ENCODE peak calls at places on chromosomes 12 and 14, in six cellular contexts. E is NCI-H2081; X is GM13976; R is stimulated activated CD4-positive, alpha-beta T cell treated with anti-CD3 and anti-CD28 coated beads, Interleukin-15, amount 100 ng/mL, for 24 hours; I is GM10248; J is HTR-8/SVneo. B is an unnamed sample.

GRCh38 chr14:59228416-59228815 is 39.9 kb downstream of the DAAM1 start:
- DNase-seq in E (no peak), X (no peak), R (no peak), I (no peak), J (no peak), B (no peak)

GRCh38 chr14:40093800-40094199 is 661.6 kb upstream of the FBXO33 start:
- DNase-seq in E (no peak), X (no peak), R (no peak), I (no peak), J (no peak), B (no peak)

GRCh38 chr14:63941023-63941422 is 88.2 kb downstream of the SYNE2 start:
- DNase-seq in E (no peak), X (no peak), R (no peak), I (no peak), J (no peak), B (no peak)

GRCh38 chr14:96038920-96039632 is at the start of gene C14orf132:
- DNase-seq in E (peak), X (peak), R (peak), I (peak), J (peak), B (peak)

GRCh38 chr14:69945347-69945746 is 66.1 kb downstream of the SMOC1 start:
- DNase-seq in E (peak), X (no peak), R (no peak), I (no peak), J (no peak), B (no peak)

GRCh38 chr14:102901633-102902032 is 20.8 kb upstream of the AMN start:
- DNase-seq in E (no peak), X (peak), R (no peak), I (peak), J (no peak), B (peak)

GRCh38 chr14:104266643-104267575 is 128.5 kb downstream of the KIF26A start:
- DNase-seq in E (no peak), X (no peak), R (no peak), I (no peak), J (no peak), B (no peak)

GRCh38 chr12:38745601-38746000 is 159.8 kb downstream of the CPNE8 start:
- DNase-seq in E (no peak), X (no peak), R (no peak), I (no peak), J (no peak), B (no peak)

GRCh38 chr14:92584221-92584620 is 70.6 kb downstream of the RIN3 start:
- DNase-seq in E (no peak), X (no peak), R (no peak), I (no peak), J (no peak), B (no peak)

GRCh38 chr14:104405566-104406226 is 173.9 kb upstream of the C14orf180 start:
- DNase-seq in E (no peak), X (no peak), R (no peak), I (no peak), J (no peak), B (no peak)

GRCh38 chr14:59787045-59787674 is 83.4 kb downstream of the RTN1 start:
- DNase-seq in E (no peak), X (no peak), R (no peak), I (no peak), J (no peak), B (no peak)

GRCh38 chr12:104741497-104742367 is 216.4 kb downstream of the SLC41A2 start:
- DNase-seq in E (no peak), X (no peak), R (no peak), I (no peak), J (no peak), B (no peak)

GRCh38 chr12:62917066-62917465 is 17.9 kb downstream of the PPM1H start:
- DNase-seq in E (peak), X (no peak), R (no peak), I (no peak), J (no peak), B (no peak)

GRCh38 chr12:52581481-52581880 is 7.8 kb upstream of the KRT74 start:
- DNase-seq in E (peak), X (no peak), R (no peak), I (no peak), J (no peak), B (no peak)

GRCh38 chr14:63991833-63992232 is 139.0 kb downstream of the SYNE2 start:
- DNase-seq in E (no peak), X (no peak), R (no peak), I (no peak), J (no peak), B (peak)

GRCh38 chr14:68710776-68711175 is 82.1 kb downstream of the ZFP36L1 start:
- DNase-seq in E (no peak), X (no peak), R (no peak), I (no peak), J (no peak), B (no peak)

GRCh38 chr12:132354211-132354981 is 25.0 kb upstream of the GALNT9 start:
- DNase-seq in E (no peak), X (no peak), R (no peak), I (no peak), J (no peak), B (no peak)

GRCh38 chr12:108218911-108219310 is 89.8 kb downstream of the WSCD2 start:
- DNase-seq in E (no peak), X (no peak), R (no peak), I (no peak), J (no peak), B (no peak)

GRCh38 chr12:128818065-128819022 is 5.4 kb downstream of the SLC15A4 start:
- DNase-seq in E (no peak), X (peak), R (no peak), I (peak), J (no peak), B (peak)

GRCh38 chr12:106956048-106956935 is 585 bp downstream of the TMEM263 start:
- DNase-seq in E (peak), X (peak), R (peak), I (peak), J (peak), B (peak)

GRCh38 chr14:99393059-99393655 is 87.5 kb downstream of the SETD3 start:
- DNase-seq in E (no peak), X (peak), R (peak), I (peak), J (peak), B (peak)

GRCh38 chr12:111330800-111331752 is 37.8 kb downstream of the PHETA1 start:
- DNase-seq in E (peak), X (peak), R (no peak), I (peak), J (peak), B (peak)

GRCh38 chr12:45212064-45212463 is 3.8 kb upstream of the ANO6 start:
- DNase-seq in E (no peak), X (no peak), R (no peak), I (no peak), J (no peak), B (no peak)

B was measured in GM20000.